ENCODE peak calls at places on chromosomes 12 and 14, in four cellular contexts. T is GM12878, O is SK-N-SH, Z is K562. D is an unnamed sample.

GRCh38 chr14:95220663-95221231 is 63.4 kb upstream of the DICER1 start:
- DNase-seq in O (no peak), Z (no peak), T (no peak), D (no peak)

GRCh38 chr14:39430762-39431415 is 1.3 kb downstream of the FBXO33 start:
- DNase-seq in O (no peak), T (no peak), Z (no peak), D (no peak)

GRCh38 chr14:99624024-99624423 is 20.0 kb upstream of the CCDC85C start:
- DNase-seq in Z (no peak), O (no peak), T (no peak), D (no peak)

GRCh38 chr12:27488479-27488878 is 35.5 kb upstream of the PPFIBP1 start:
- DNase-seq in T (no peak), O (no peak), Z (no peak), D (no peak)

GRCh38 chr12:64796205-64796845 is 28.1 kb upstream of the TBC1D30 start:
- DNase-seq in T (no peak), Z (peak; percentile 67), O (peak; percentile 52), D (peak; percentile 44)

GRCh38 chr12:113475451-113476085 is 3.9 kb upstream of the LHX5 start:
- DNase-seq in O (peak; percentile 34), T (no peak), Z (no peak), D (no peak)

GRCh38 chr12:85874064-85874463 is at the start of gene NTS:
- DNase-seq in Z (no peak), O (no peak), T (no peak), D (no peak)

GRCh38 chr12:13046914-13047472 is 2.8 kb downstream of the FAM234B start:
- DNase-seq in O (no peak), Z (no peak), T (no peak), D (no peak)

GRCh38 chr14:98903371-98903770 is 368.6 kb downstream of the BCL11B start:
- DNase-seq in Z (no peak), O (no peak), T (no peak), D (no peak)

GRCh38 chr14:88426271-88426670 is 40.8 kb downstream of the SPATA7 start:
- DNase-seq in T (no peak), O (no peak), Z (no peak), D (no peak)

GRCh38 chr12:81196595-81196994 is 118.7 kb downstream of the ACSS3 start:
- DNase-seq in Z (no peak), T (no peak), O (no peak), D (no peak)

GRCh38 chr14:99136401-99136800 is 135.6 kb downstream of the BCL11B start:
- DNase-seq in Z (no peak), T (no peak), O (no peak), D (no peak)

GRCh38 chr12:123748171-123748570 is 13.9 kb upstream of the DNAH10 start:
- DNase-seq in O (no peak), T (no peak), Z (no peak), D (no peak)

GRCh38 chr12:101881228-101881627 is 3.8 kb downstream of the DRAM1 start:
- DNase-seq in T (no peak), O (no peak), Z (no peak), D (no peak)

GRCh38 chr14:105484069-105484996 is 2.4 kb upstream of the CRIP1 start:
- DNase-seq in O (no peak), Z (no peak), T (no peak), D (no peak)

GRCh38 chr14:98062083-98062482 is 1209.9 kb downstream of the BCL11B start:
- DNase-seq in Z (no peak), O (no peak), T (no peak), D (no peak)

GRCh38 chr12:109153711-109154434 is 37.5 kb downstream of the ACACB start:
- DNase-seq in O (peak; percentile 32), Z (peak; percentile 28), T (no peak), D (peak; percentile 32)

GRCh38 chr12:77299001-77299400 is 233.6 kb upstream of the E2F7 start:
- DNase-seq in O (no peak), T (no peak), Z (no peak), D (no peak)

GRCh38 chr12:42382013-42382696 is 56.2 kb downstream of the PPHLN1 start:
- DNase-seq in T (no peak), Z (no peak), O (no peak), D (no peak)

GRCh38 chr12:94621662-94622359 is 28.5 kb downstream of the TMCC3 start:
- DNase-seq in T (peak; percentile 87), O (no peak), Z (no peak), D (no peak)

GRCh38 chr14:81296263-81296923 is 75.6 kb upstream of the GTF2A1 start:
- DNase-seq in O (no peak), T (no peak), Z (no peak), D (no peak)

GRCh38 chr14:75614179-75614578 is 35.8 kb downstream of the FLVCR2 start:
- DNase-seq in Z (no peak), T (no peak), O (no peak), D (no peak)

GRCh38 chr14:79758985-79759384 is 452.3 kb downstream of the DIO2 start:
- DNase-seq in O (no peak), T (no peak), Z (no peak), D (no peak)

GRCh38 chr14:79767278-79767677 is 444.0 kb downstream of the DIO2 start:
- DNase-seq in Z (no peak), T (no peak), O (no peak), D (no peak)

DNA sequence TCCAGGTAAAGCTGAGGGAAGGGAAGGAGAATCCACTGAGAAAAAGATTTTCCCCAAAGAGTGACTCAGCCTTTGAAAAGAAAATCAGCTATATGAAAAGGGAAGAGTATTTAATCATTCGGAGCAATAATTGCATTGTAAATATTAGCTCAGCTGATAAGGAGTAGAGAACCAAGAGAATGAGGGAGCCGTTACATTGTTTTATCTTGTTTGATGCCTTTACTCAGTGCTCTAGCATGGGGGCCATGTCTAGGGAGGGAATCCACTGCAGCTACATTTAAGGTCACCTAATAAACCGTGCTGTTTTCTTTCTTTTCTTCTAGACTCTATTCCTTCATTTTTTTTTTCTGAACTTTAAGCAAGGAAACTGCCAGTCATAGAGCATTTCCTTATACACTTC is 447.0 kb downstream of the DIO2 start:
- DNase-seq in T (no peak), O (no peak), Z (no peak), D (no peak)
- TF ChIP-seq USF1 in T (no peak), O (no peak), Z (no peak), D (no peak)

DNA sequence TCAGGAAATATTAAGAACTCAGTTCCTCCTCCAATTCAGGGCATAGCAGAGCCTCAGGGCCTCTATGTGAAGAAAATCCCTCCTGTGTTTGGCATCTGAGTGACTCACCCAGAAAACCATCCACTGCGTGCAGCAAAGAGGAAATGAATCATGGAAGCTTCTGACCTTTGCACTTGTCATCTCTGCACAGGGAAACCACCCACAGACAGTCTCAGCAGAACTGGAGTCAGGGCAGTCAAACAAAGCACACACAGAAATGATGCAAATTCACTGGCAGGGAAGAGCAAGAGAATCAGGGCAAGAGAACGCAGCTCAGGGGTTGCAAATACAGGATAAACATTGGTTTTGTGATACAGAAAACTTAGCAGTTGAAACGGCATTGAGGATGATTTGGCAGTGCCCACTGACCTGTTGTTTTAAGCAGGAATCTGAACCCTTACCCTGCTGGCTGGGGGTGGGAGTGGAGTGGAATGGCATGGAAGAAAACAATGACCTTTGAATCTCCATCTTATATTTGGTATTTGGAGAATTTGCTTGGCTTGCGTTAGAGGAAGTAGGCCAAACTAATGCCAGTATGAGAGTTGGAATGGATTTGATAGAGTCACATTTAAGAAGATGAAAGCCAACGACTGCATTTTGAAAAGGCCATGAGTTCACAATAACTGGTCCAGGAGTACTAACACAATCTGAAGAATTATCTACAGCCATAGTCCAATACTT is 53.5 kb downstream of the PHLDA1 start:
- DNase-seq in Z (peak; percentile 43), T (peak; percentile 94), O (no peak), D (no peak)
- TF ChIP-seq USF1 in Z (no peak), T (no peak), O (peak; percentile 41), D (no peak)

GRCh38 chr12:69094606-69095216 is 144.7 kb upstream of the CPSF6 start:
- DNase-seq in T (no peak), O (no peak), Z (no peak), D (no peak)

GRCh38 chr12:69096669-69097364 is 142.6 kb upstream of the CPSF6 start:
- DNase-seq in Z (no peak), O (no peak), T (no peak), D (no peak)

GRCh38 chr12:69095765-69096477 is 143.4 kb upstream of the CPSF6 start:
- DNase-seq in Z (no peak), T (no peak), O (no peak), D (no peak)

GRCh38 chr12:69099201-69099837 is 140.1 kb upstream of the CPSF6 start:
- DNase-seq in T (no peak), Z (no peak), O (no peak), D (no peak)

GRCh38 chr12:69097619-69098368 is 141.6 kb upstream of the CPSF6 start:
- DNase-seq in Z (no peak), T (no peak), O (no peak), D (no peak)
- TF ChIP-seq USF1 in Z (no peak), T (no peak), O (no peak), D (no peak)

GRCh38 chr12:20183563-20183962 is 184.8 kb upstream of the PDE3A start:
- DNase-seq in Z (no peak), O (no peak), T (no peak), D (no peak)
- TF ChIP-seq USF1 in Z (no peak), O (no peak), T (no peak), D (no peak)

GRCh38 chr12:54059668-54060067 is 6.0 kb downstream of the HOXC4 start:
- DNase-seq in O (peak; percentile 54), Z (no peak), T (no peak), D (no peak)
- TF ChIP-seq USF1 in O (no peak), Z (no peak), T (no peak), D (no peak)

GRCh38 chr14:68376067-68376810 is 416.6 kb downstream of the ZFP36L1 start:
- DNase-seq in Z (no peak), T (no peak), O (no peak), D (no peak)
- TF ChIP-seq USF1 in Z (no peak), T (no peak), O (no peak), D (no peak)